ENCODE peak calls at places on chromosomes 1 and 21, in four cellular contexts. U, F, I and R are unnamed samples. For H3K27me3, the result is how much of the 10 kb centered on the place peaks cover.

GRCh38 chr1:41516168-41516961 is 31.9 kb upstream of the EDN2 start:
- DNase-seq in U (peak), F (peak), I (peak), R (peak)

GRCh38 chr1:32878637-32879041 is 7.7 kb upstream of the HPCA start:
- DNase-seq in U (no peak), F (no peak), I (no peak), R (no peak)

GRCh38 chr1:180598333-180598979 is 33.4 kb upstream of the XPR1 start:
- DNase-seq in U (no peak), F (peak), I (no peak), R (no peak)

GRCh38 chr1:201970334-201971159 is 11.9 kb upstream of the RNPEP start:
- DNase-seq in U (no peak), F (no peak), I (no peak), R (no peak)

GRCh38 chr1:32411261-32411660 is 17.0 kb upstream of the BSDC1 start:
- DNase-seq in U (no peak), F (no peak), I (no peak), R (no peak)

GRCh38 chr1:110872366-110872744 is 593 bp upstream of the CD53 start:
- DNase-seq in U (no peak), F (no peak), I (no peak), R (no peak)

GRCh38 chr1:64470670-64471217 is 815 bp downstream of the CACHD1 start:
- DNase-seq in U (peak), F (peak), I (no peak), R (peak)

GRCh38 chr21:41927727-41928409 is 25.9 kb downstream of the C2CD2 start:
- DNase-seq in U (no peak), F (no peak), I (no peak), R (no peak)

GRCh38 chr1:243917863-243918565 is 68.0 kb upstream of the AKT3 start:
- DNase-seq in U (no peak), F (peak), I (no peak), R (peak)

GRCh38 chr1:50517488-50517887 is 94.2 kb upstream of the DMRTA2 start:
- DNase-seq in U (no peak), F (no peak), I (no peak), R (no peak)

GRCh38 chr1:229019647-229020281 is 251.1 kb upstream of the RAB4A start:
- DNase-seq in U (peak), F (no peak), I (no peak), R (no peak)

GRCh38 chr1:187721216-187721615 is 892.5 kb downstream of the PLA2G4A start:
- DNase-seq in U (no peak), F (no peak), I (no peak), R (no peak)

GRCh38 chr1:35808376-35809155 is 750 bp downstream of the AGO4 start:
- DNase-seq in U (peak), F (peak), I (no peak), R (peak)

GRCh38 chr21:37219766-37220432 is 47.2 kb downstream of the VPS26C start:
- DNase-seq in U (no peak), F (no peak), I (no peak), R (no peak)

GRCh38 chr1:232877361-232877991 is 72.3 kb downstream of the MAP10 start:
- DNase-seq in U (no peak), F (no peak), I (no peak), R (no peak)

GRCh38 chr1:184150776-184151531 is 99.4 kb downstream of the TSEN15 start:
- DNase-seq in U (no peak), F (no peak), I (no peak), R (no peak)

GRCh38 chr1:210233216-210233494 is 559 bp downstream of the SERTAD4 start:
- DNase-seq in U (no peak), F (no peak), I (no peak), R (no peak)

GRCh38 chr1:101797722-101798121 is 199.0 kb downstream of the OLFM3 start:
- DNase-seq in U (no peak), F (no peak), I (no peak), R (no peak)

GRCh38 chr21:34936299-34936698 is 112.8 kb downstream of the RUNX1 start:
- DNase-seq in U (no peak), F (no peak), I (no peak), R (no peak)

GRCh38 chr1:50697440-50698421 is 262.3 kb downstream of the FAF1 start:
- DNase-seq in U (no peak), F (no peak), I (no peak), R (no peak)

GRCh38 chr1:168112673-168113305 is 23.9 kb downstream of the GPR161 start:
- DNase-seq in U (no peak), F (peak), I (no peak), R (peak)
- H3K27ac ChIP-seq in U (no peak), F (peak), I (no peak), R (no peak)

DNA sequence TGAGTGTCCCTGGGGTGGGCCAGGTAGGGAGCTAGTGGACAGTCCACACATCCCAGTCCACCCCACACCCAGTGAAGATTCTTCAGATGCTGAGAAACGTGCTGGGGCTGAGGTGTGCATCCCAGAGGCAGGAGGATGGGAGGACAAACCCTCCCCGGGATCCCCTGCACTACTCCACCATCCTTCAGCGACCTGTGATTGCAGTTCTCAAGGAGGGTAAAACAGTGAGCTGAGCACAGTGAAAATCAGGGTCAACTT is 51.0 kb downstream of the ELK4 start:
- DNase-seq in U (peak), F (no peak), I (no peak), R (no peak)
- H3K27me3 ChIP-seq in U (under half), F (under half), I (under half), R (under half)

GRCh38 chr1:17941396-17941795 is 166.2 kb upstream of the IGSF21 start:
- DNase-seq in U (no peak), F (no peak), I (no peak), R (no peak)
- H3K27ac ChIP-seq in U (no peak), F (no peak), I (no peak), R (no peak)

GRCh38 chr1:177947623-177948022 is 22.2 kb downstream of the SEC16B start:
- DNase-seq in U (no peak), F (peak), I (no peak), R (no peak)

GRCh38 chr1:177945943-177946650 is 23.8 kb downstream of the SEC16B start:
- DNase-seq in U (peak), F (peak), I (no peak), R (peak)

GRCh38 chr1:177952249-177952648 is 17.6 kb downstream of the SEC16B start:
- DNase-seq in U (no peak), F (no peak), I (no peak), R (no peak)

GRCh38 chr1:177950506-177950905 is 19.4 kb downstream of the SEC16B start:
- DNase-seq in U (no peak), F (no peak), I (no peak), R (no peak)

GRCh38 chr1:177948336-177948972 is 21.4 kb downstream of the SEC16B start:
- DNase-seq in U (peak), F (peak), I (peak), R (peak)
- H3K27me3 ChIP-seq in U (under half), F (under half), I (under half), R (under half)

GRCh38 chr1:227935826-227936225 is 11.9 kb downstream of the WNT9A start:
- DNase-seq in U (no peak), F (no peak), I (no peak), R (no peak)
- H3K27ac ChIP-seq in U (no peak), F (no peak), I (no peak), R (no peak)

DNA sequence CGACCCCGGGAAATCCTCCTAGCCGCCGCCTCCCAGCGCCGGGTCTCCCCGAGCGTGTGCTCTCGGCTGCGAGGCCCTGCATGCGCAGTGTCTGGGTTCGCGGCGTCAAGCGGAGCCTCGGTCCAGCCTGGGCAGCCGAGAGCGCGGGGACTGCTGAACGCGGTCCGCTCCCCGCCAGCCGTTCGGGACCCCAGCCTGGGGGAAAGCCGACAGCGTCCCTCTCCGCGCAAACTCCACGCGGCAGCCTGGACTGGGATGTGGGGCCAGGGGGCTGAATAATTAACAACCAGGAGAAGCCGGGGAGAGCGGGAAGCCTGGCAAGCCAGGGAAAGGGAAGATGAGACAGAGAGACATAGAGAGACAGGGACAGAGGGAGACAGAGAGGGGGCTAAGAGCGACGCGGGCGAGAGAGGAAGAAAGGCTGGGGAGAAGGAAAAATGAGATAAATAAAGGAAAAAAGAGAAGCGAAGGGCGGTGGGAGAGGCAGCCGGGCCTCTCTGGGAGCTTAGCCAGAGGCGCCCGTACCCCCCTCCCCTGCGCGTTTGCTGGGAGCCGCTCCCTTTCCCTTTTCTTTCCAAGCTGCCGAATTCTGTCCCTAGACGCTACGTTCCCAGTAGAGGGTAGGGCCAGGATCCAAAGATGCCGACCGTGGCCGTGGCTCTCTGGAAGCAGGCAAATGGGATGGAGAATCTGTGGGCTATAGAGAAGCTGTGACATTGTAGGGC is 64.1 kb downstream of the MEF2D start:
- DNase-seq in U (no peak), F (peak), I (no peak), R (no peak)
- H3K27me3 ChIP-seq in U (half or more), F (under half), I (under half), R (half or more)

GRCh38 chr1:53949023-53949611 is 3.0 kb downstream of the LRRC42 start:
- DNase-seq in U (no peak), F (peak), I (no peak), R (peak)

GRCh38 chr1:53946252-53947171 is at the start of gene LRRC42:
- DNase-seq in U (no peak), F (no peak), I (no peak), R (no peak)

GRCh38 chr1:53945433-53946251 is at the start of gene IFT25:
- DNase-seq in U (peak), F (peak), I (peak), R (peak)

GRCh38 chr1:53948291-53948690 is 2.1 kb downstream of the LRRC42 start:
- DNase-seq in U (no peak), F (no peak), I (no peak), R (no peak)

DNA sequence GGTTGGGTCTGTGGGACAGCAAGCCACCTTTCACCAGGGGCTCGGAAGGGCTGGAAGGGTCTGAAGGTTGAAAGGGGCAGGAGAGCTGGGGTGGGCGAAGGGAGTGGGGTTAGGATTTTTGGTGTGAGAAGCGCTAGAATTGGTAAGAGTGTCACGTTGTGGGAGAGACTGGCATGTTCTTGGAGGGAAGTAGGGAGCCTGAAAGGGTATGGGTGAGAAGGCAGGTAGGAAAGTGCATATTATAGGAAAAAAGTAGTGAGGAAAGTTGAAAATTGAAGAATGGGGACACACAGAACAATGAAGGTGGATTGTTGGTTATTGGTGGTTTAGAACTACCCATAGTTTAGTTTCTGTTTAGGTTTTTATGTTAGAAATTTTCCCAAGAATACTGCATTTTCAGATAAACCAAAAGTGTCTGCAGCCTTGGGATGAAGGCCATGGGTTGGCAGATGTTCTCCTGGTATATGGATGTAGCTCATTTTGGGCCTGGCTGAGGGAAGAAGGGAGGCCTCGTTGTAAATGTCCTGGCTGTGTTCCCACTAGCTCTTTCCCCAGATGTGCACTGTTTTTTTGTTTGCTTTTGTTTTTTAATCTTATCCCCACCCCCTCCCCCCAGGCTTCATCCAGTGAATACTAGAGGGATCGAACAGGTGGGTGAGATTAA is 1.2 kb downstream of the LRRC42 start:
- DNase-seq in U (no peak), F (peak), I (no peak), R (no peak)
- H3K27ac ChIP-seq in U (peak), F (no peak), I (peak), R (peak)

GRCh38 chr1:22793647-22794046 is 83.0 kb downstream of the EPHB2 start:
- DNase-seq in U (no peak), F (no peak), I (no peak), R (no peak)
- H3K27me3 ChIP-seq in U (under half), F (under half), I (under half), R (under half)

DNA sequence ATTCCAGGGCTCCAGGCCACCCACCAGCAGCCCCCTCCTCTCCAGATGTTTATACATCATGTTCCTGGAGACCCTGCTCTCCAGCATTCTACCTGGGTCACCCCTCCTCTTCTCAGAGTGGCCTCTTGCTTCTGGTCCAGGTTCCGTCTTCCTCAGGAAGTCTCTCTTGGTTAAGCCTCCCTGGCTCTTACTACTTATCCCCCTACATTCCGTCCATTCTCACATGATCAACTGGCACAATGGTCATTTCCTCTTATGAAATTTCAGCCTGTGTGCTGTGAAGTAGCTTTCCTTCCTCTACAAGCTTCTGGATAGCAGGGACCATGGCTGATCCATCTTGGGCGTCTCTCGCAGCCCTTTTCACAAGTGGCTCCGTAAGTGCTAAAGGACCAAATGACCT is 33.9 kb upstream of the ATP2B4 start:
- DNase-seq in U (no peak), F (peak), I (no peak), R (no peak)
- H3K27ac ChIP-seq in U (peak), F (peak), I (no peak), R (peak)